ENCODE peak calls at places on chromosomes 1 and 21, in ten cellular contexts. L is GM23338, P is tibial artery, M is Panc1, C is psoas muscle, D is ovary, F is AG04450, H is HL-60, A is pancreas, O is AG10803. K is an unnamed sample.

GRCh38 chr1:157831968-157832626 is 9.5 kb downstream of the CD5L start:
- DNase-seq in A (no peak), F (no peak), L (no peak), P (no peak), H (peak; percentile 80), C (no peak), O (no peak), M (no peak), D (no peak), K (no peak)

GRCh38 chr1:100860397-100860991 is 34.1 kb downstream of the EXTL2 start:
- DNase-seq in P (no peak), L (peak; percentile 68), A (no peak), F (no peak), O (peak; percentile 48), M (no peak), C (no peak), H (no peak), D (no peak), K (no peak)

GRCh38 chr1:225882699-225883615 is 777 bp upstream of the TMEM63A start:
- DNase-seq in A (peak; percentile 67), C (peak; percentile 71), M (no peak), L (peak; percentile 65), H (peak; percentile 23), F (no peak), D (peak; percentile 67), O (peak; percentile 45), P (peak; percentile 49), K (no peak)

GRCh38 chr1:176102700-176103244 is 104.3 kb downstream of the COP1 start:
- DNase-seq in O (peak; percentile 1), F (no peak), D (no peak), C (no peak), P (no peak), L (no peak), A (no peak), M (no peak), H (no peak), K (no peak)

GRCh38 chr1:226185153-226186036 is 1.1 kb downstream of the ACBD3 start:
- DNase-seq in O (peak; percentile 45), D (no peak), A (no peak), H (no peak), C (no peak), P (no peak), M (no peak), L (no peak), F (no peak), K (no peak)

GRCh38 chr1:173669491-173669941 is at the start of gene ANKRD45:
- DNase-seq in C (no peak), L (peak; percentile 95), D (peak; percentile 43), P (no peak), O (peak; percentile 13), A (peak; percentile 27), M (no peak), H (no peak), F (no peak), K (no peak)

GRCh38 chr21:16013570-16013969 is 283.8 kb downstream of the USP25 start:
- DNase-seq in H (no peak), A (no peak), C (no peak), O (no peak), P (no peak), D (no peak), F (no peak), L (no peak), M (no peak), K (no peak)

GRCh38 chr1:117638141-117638540 is 32.3 kb downstream of the TENT5C start:
- DNase-seq in F (no peak), D (no peak), O (no peak), L (no peak), C (no peak), M (no peak), P (no peak), H (no peak), A (no peak), K (no peak)

GRCh38 chr1:220271706-220272046 is 577 bp downstream of the RAB3GAP2 start:
- DNase-seq in L (peak; percentile 68), M (no peak), H (peak; percentile 12), P (no peak), D (no peak), A (no peak), F (no peak), C (no peak), O (peak; percentile 42), K (no peak)

GRCh38 chr1:54229281-54229891 is 29.4 kb downstream of the MRPL37 start:
- DNase-seq in L (no peak), M (no peak), C (no peak), F (no peak), O (peak; percentile 43), A (no peak), H (no peak), P (no peak), D (no peak), K (no peak)

GRCh38 chr1:94727846-94728715 is 92.1 kb upstream of the SLC44A3 start:
- DNase-seq in C (no peak), M (no peak), L (no peak), P (no peak), O (peak; percentile 91), H (no peak), D (peak; percentile 72), A (no peak), F (peak; percentile 93), K (peak; percentile 62)

GRCh38 chr1:169339773-169340172 is 27.8 kb downstream of the NME7 start:
- DNase-seq in M (no peak), F (no peak), D (no peak), A (no peak), C (no peak), L (no peak), H (no peak), P (no peak), O (no peak), K (no peak)

GRCh38 chr1:39132505-39133339 is 71.8 kb upstream of the MACF1 start:
- DNase-seq in F (no peak), A (peak; percentile 60), D (peak; percentile 41), M (no peak), C (peak; percentile 82), O (peak; percentile 23), P (peak; percentile 74), L (peak; percentile 96), H (no peak), K (no peak)

GRCh38 chr1:115237507-115237906 is 100.5 kb downstream of the NGF start:
- DNase-seq in P (no peak), L (no peak), H (no peak), A (no peak), D (no peak), O (peak; percentile 64), F (no peak), M (no peak), C (no peak), K (no peak)

GRCh38 chr21:36419996-36420395 is 34.8 kb downstream of the CHAF1B start:
- DNase-seq in H (peak; percentile 75), C (peak; percentile 89), P (peak; percentile 80), D (peak; percentile 80), A (peak; percentile 67), F (peak; percentile 84), L (peak; percentile 91), M (no peak), O (peak; percentile 90), K (no peak)

GRCh38 chr1:211577826-211578639 is 928 bp downstream of the SLC30A1 start:
- DNase-seq in P (peak; percentile 67), M (peak; percentile 42), L (peak; percentile 96), D (peak; percentile 72), O (peak; percentile 56), A (peak; percentile 76), H (peak; percentile 60), C (peak; percentile 84), F (no peak), K (no peak)

GRCh38 chr21:43611598-43612369 is 47.5 kb downstream of the HSF2BP start:
- DNase-seq in L (peak; percentile 85), A (peak; percentile 40), O (peak; percentile 46), C (peak; percentile 76), F (peak; percentile 82), M (no peak), D (peak; percentile 74), H (peak; percentile 47), P (peak; percentile 71), K (no peak)

GRCh38 chr1:160681067-160681890 is 30.3 kb downstream of the CD48 start:
- DNase-seq in F (no peak), O (peak; percentile 13), D (peak; percentile 72), M (peak; percentile 25), P (peak; percentile 61), A (peak; percentile 35), L (peak; percentile 98), H (peak; percentile 92), C (peak; percentile 75), K (no peak)

GRCh38 chr1:31531177-31532000 is 44.9 kb upstream of the TINAGL1 start:
- DNase-seq in C (no peak), P (no peak), H (no peak), M (no peak), L (no peak), A (no peak), D (no peak), F (peak; percentile 32), O (peak; percentile 64), K (no peak)

DNA sequence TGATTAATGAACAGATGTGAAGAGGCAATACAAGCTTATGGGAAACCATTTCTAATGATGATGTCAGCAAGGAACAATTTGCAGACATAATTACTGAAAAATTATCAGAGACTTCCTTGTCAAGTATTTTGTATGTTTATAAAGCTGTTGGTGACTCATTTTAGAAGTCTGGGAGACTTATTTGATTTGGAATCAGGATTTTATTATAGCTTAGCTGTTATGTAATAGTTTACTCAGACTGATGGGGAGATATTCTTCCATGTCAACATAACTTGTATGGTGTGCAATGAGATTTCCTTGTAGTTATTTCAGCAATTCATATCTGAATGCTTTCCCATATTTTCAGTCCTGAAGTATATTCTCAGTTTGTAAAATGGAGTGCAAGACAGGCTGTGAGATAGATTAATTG is 135.6 kb downstream of the TGFB2 start:
- DNase-seq in H (no peak), M (no peak), D (no peak), L (no peak), F (peak; percentile 63), O (peak; percentile 94), C (no peak), A (no peak), P (no peak), K (no peak)
- H3K4me3 ChIP-seq in H (no peak overlapping the region), M (no peak overlapping the region), D (no peak overlapping the region), L (no peak overlapping the region), F (no peak overlapping the region), O (no peak overlapping the region), C (no peak overlapping the region), A (no peak overlapping the region), P (no peak overlapping the region), K (no peak overlapping the region)

GRCh38 chr21:26850116-26850643 is 5.0 kb upstream of the ADAMTS1 start:
- DNase-seq in F (no peak), P (no peak), D (no peak), H (no peak), L (peak; percentile 76), C (no peak), O (peak; percentile 50), A (no peak), M (no peak), K (peak; percentile 27)
- TF ChIP-seq CTCF in F (peak; percentile 58), P (peak; percentile 78), D (peak; percentile 86), H (no peak), L (peak; percentile 85), C (peak; percentile 64), O (peak; percentile 73), A (peak; percentile 50), M (peak; percentile 57), K (peak; percentile 63)

GRCh38 chr1:201320168-201320842 is 37.0 kb downstream of the PKP1 start:
- DNase-seq in O (no peak), C (no peak), L (no peak), D (no peak), F (no peak), A (no peak), H (no peak), P (no peak), M (no peak), K (no peak)
- H3K4me3 ChIP-seq in O (no peak overlapping the region), C (no peak overlapping the region), L (no peak overlapping the region), D (no peak overlapping the region), F (no peak overlapping the region), A (no peak overlapping the region), H (no peak overlapping the region), P (no peak overlapping the region), M (no peak overlapping the region), K (no peak overlapping the region)

GRCh38 chr1:196372896-196373536 is 235.2 kb downstream of the KCNT2 start:
- DNase-seq in C (no peak), M (no peak), D (no peak), H (no peak), A (no peak), O (peak; percentile 42), L (peak; percentile 59), F (no peak), P (no peak), K (no peak)
- TF ChIP-seq CTCF in C (peak; percentile 45), M (peak; percentile 23), D (no peak), H (peak; percentile 49), A (peak; percentile 52), O (peak; percentile 64), L (peak; percentile 72), F (peak; percentile 55), P (peak; percentile 31), K (peak; percentile 45)

K was measured in epithelial cell of proximal tubule.